ENCODE peak calls at places on chromosomes 3 and 15, in seven cellular contexts. B is HepG2, Q is cardiac muscle cell, O is left ventricle myocardium inferior, S is tibial nerve, J is kidney epithelial cell, M is left lung. P is an unnamed sample.

GRCh38 chr3:14440531-14441239 is 38.3 kb downstream of the SLC6A6 start:
- DNase-seq in J (peak; percentile 56), M (peak; percentile 51), Q (peak; percentile 34), S (no peak), O (no peak), B (no peak), P (peak; percentile 75)

GRCh38 chr15:66154581-66154980 is 99.0 kb downstream of the MEGF11 start:
- DNase-seq in B (no peak), J (no peak), O (no peak), Q (no peak), M (no peak), S (no peak), P (no peak)

GRCh38 chr15:37764733-37765191 is 169.7 kb upstream of the TMCO5A start:
- DNase-seq in J (no peak), M (no peak), O (no peak), B (peak; percentile 35), S (no peak), Q (peak; percentile 81), P (no peak)

GRCh38 chr15:85097706-85098105 is 116.0 kb downstream of the PDE8A start:
- DNase-seq in S (no peak), B (no peak), M (no peak), J (no peak), Q (peak; percentile 9), O (no peak), P (no peak)

GRCh38 chr15:70870066-70870465 is 16.1 kb upstream of the LARP6 start:
- DNase-seq in B (no peak), M (no peak), O (no peak), S (no peak), J (no peak), Q (peak; percentile 59), P (no peak)

GRCh38 chr3:71724584-71725278 is 471 bp downstream of the EIF4E3 start:
- DNase-seq in S (no peak), M (peak; percentile 89), J (no peak), O (peak; percentile 55), Q (peak; percentile 13), B (no peak), P (no peak)

GRCh38 chr3:107205354-107205753 is 171.9 kb upstream of the CCDC54 start:
- DNase-seq in Q (no peak), B (no peak), O (no peak), J (no peak), M (no peak), S (no peak), P (no peak)

GRCh38 chr3:45092132-45093031 is 53.8 kb downstream of the CDCP1 start:
- DNase-seq in Q (peak; percentile 50), S (no peak), O (no peak), M (no peak), J (peak; percentile 96), B (no peak), P (no peak)

GRCh38 chr3:43764471-43764870 is 73.7 kb downstream of the ABHD5 start:
- DNase-seq in S (no peak), B (no peak), O (no peak), M (no peak), Q (no peak), J (no peak), P (no peak)

GRCh38 chr15:92112180-92112579 is 258.7 kb downstream of the SLCO3A1 start:
- DNase-seq in S (no peak), B (no peak), J (no peak), Q (peak; percentile 73), M (no peak), O (no peak), P (peak; percentile 67)

GRCh38 chr3:66405701-66406091 is 95.1 kb downstream of the LRIG1 start:
- DNase-seq in B (no peak), O (no peak), Q (peak; percentile 38), S (no peak), M (peak; percentile 50), J (no peak), P (peak; percentile 79)

GRCh38 chr3:29176501-29176900 is 104.4 kb upstream of the RBMS3 start:
- DNase-seq in O (no peak), Q (no peak), S (no peak), M (no peak), J (no peak), B (no peak), P (no peak)

GRCh38 chr15:68681836-68682235 is 103.0 kb downstream of the CORO2B start:
- DNase-seq in Q (no peak), O (no peak), J (no peak), B (no peak), S (no peak), M (no peak), P (no peak)

GRCh38 chr3:197592361-197593045 is 36.7 kb upstream of the BDH1 start:
- DNase-seq in J (no peak), O (no peak), S (no peak), B (no peak), M (no peak), Q (no peak), P (no peak)

GRCh38 chr3:8836096-8836495 is 66.7 kb upstream of the OXTR start:
- DNase-seq in J (no peak), Q (no peak), S (no peak), M (no peak), B (no peak), O (no peak), P (no peak)

GRCh38 chr15:93173369-93173768 is 84.4 kb upstream of the RGMA start:
- DNase-seq in J (peak; percentile 65), O (no peak), B (no peak), M (no peak), Q (peak; percentile 49), S (no peak), P (no peak)

GRCh38 chr15:69465253-69465652 is 12.6 kb downstream of the RPLP1 start:
- DNase-seq in B (no peak), S (no peak), M (no peak), J (no peak), O (no peak), Q (no peak), P (no peak)

GRCh38 chr15:81752974-81753373 is 292.8 kb downstream of the MEX3B start:
- DNase-seq in S (no peak), O (no peak), B (no peak), Q (peak; percentile 8), J (no peak), M (no peak), P (no peak)

DNA sequence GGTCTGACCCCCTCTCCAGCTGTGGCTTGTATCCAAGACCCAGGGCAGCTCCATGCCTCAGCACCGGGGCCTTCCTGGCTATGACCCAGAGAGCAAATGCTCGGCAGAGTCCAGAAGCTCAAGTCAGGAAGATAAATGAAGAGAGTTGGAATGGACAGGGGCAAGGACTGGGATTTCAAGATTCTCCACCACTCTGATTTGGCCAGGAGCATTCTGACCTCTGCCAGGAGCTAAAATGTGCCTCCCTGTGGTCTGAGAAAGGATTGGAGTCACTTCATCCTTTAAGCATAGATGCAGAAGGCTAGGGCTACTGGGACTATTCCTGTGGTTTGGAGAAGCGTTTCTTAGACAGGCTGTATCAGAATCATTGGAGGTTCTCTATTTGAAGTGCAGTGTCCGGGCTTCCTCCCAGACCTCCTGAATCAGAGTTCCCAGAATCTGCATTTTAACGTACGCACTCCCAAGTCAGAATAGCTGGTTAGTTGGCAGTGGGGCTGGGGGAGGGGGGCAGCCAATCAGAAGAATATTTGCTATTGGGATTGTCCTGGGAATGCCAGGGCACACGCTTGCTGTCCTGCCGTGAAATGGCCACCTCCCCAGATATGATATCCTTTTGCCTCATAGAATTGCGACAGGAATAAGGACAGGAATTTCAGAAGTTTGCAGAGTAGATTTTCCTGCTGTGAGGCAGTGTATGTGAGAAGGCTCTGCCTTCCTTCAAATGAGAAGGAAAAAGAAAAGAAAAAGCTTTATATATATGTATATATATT is 57.4 kb downstream of the HRH1 start:
- DNase-seq in Q (peak; percentile 71), B (no peak), M (no peak), S (no peak), O (no peak), J (no peak), P (no peak)
- TF ChIP-seq CTCF in Q (peak; percentile 42), B (no peak), M (no peak), S (no peak), O (no peak), J (no peak), P (no peak)

DNA sequence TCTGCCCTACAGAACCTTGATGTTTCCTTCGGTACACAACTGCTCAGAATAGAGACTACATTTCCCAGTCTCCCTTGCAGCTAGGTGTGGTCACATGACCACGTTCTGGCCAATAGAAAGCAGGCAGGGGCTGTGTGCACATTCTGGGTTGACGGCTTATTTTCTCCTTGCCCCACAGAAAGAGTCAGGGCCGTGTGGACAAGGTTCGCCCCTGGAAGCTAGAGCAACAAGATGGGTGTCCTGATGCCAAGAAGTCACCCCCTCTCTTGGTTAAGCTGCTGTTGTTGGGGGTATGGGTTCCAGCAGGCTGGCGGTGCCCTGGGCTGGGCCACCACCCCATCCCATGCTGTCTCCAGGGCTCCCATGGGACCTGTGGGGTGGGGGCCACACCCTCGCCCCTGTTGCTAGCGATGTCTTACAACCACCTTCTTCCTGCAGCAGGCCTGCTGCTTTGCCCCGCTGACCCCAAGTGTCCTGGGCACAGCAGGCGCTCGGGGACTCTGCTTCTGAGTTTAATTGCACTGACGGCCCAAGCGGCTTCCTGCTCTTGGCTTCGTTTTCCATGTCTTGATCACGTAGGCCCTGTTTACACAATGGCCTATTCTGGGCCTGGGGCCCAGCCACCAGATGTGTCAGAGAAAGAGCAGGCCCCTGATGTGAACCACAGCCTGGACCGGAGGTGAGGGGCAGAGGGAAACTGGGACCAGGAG is 24.9 kb downstream of the ABTB1 start:
- DNase-seq in S (peak; percentile 69), M (peak; percentile 86), O (peak; percentile 88), J (no peak), B (peak; percentile 58), Q (peak; percentile 94), P (peak; percentile 82)
- H3K4me3 ChIP-seq in S (no peak overlapping the region), M (no peak overlapping the region), O (peak overlapping the region; percentile 41), J (no peak overlapping the region), B (peak overlapping the region; percentile 43), Q (no peak overlapping the region), P (peak overlapping the region; percentile 44)

GRCh38 chr15:33693166-33693830 is 275.0 kb upstream of the CHRM5 start:
- DNase-seq in S (no peak), B (no peak), O (no peak), M (no peak), Q (no peak), J (no peak), P (no peak)
- H3K27me3 ChIP-seq in S (no peaks in the 10 kb centered on the region), B (no peaks in the 10 kb centered on the region), O (peaks cover 28% of the 10 kb centered on the region), M (no peaks in the 10 kb centered on the region), Q (no peaks in the 10 kb centered on the region), J (no peaks in the 10 kb centered on the region), P (no peaks in the 10 kb centered on the region)

GRCh38 chr3:36707623-36708409 is 56.5 kb downstream of the DCLK3 start:
- DNase-seq in M (no peak), O (no peak), J (no peak), Q (peak; percentile 7), S (no peak), B (no peak), P (no peak)
- TF ChIP-seq CTCF in M (no peak), O (no peak), J (peak; percentile 43), Q (no peak), S (no peak), B (no peak), P (no peak)

DNA sequence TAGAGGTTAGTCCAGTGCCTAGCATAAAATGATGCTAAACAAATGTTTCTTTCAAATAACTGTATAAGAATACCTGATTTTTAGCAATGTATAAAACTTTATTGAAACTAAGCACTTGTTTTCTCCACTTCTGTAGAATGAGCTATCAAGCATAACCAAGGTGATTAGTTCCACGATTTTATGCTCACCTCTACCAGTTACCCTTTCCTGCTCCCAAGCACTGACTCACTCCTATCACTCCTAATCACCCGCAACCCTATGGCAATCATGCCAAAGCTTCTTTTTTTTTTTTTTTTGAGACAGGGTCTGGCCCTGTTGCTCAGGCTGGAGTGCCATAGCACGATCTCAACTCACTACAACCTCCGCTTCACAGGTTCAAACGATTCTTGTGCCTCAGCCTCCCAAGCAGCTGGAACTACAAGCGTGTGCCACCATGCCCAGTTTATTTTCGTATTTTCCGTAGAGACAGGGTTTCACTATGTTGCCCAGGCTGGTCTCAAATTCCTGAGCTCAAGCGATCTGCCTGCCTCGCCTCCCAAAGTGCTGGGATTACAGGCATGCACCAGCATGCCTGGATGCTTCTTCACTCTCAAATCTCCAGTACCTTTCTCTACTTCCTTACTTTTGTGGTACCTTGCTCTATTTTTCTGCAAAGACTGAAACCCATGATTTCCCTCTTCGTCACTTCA is 3.9 kb downstream of the HSPBAP1 start:
- DNase-seq in M (no peak), J (no peak), S (no peak), B (no peak), O (no peak), Q (no peak), P (no peak)
- H3K4me3 ChIP-seq in M (no peak overlapping the region), J (no peak overlapping the region), S (no peak overlapping the region), B (no peak overlapping the region), O (no peak overlapping the region), Q (no peak overlapping the region), P (no peak overlapping the region)